ENCODE peak calls at places on chromosomes 6 and 20, in eight cellular contexts. One of them, this sample, is unnamed.

GRCh38 chr6:137472738-137473137 is 21.5 kb downstream of the OLIG3 start:
- DNase-seq in WTC11: no peak
- DNase-seq in astrocyte of the spinal cord: no peak
- DNase-seq in AG10803: no peak
- DNase-seq in CD8-positive, alpha-beta T cell: no peak
- DNase-seq in astrocyte of the cerebellum: no peak
- DNase-seq in fibroblast of mammary gland: no peak
- DNase-seq in dorsolateral prefrontal cortex: no peak
- DNase-seq in this sample: no peak

GRCh38 chr6:48476257-48476656 is 365.3 kb upstream of the PTCHD4 start:
- DNase-seq in WTC11: peak
- DNase-seq in astrocyte of the spinal cord: peak
- DNase-seq in AG10803: no peak
- DNase-seq in CD8-positive, alpha-beta T cell: no peak
- DNase-seq in astrocyte of the cerebellum: peak
- DNase-seq in fibroblast of mammary gland: peak
- DNase-seq in dorsolateral prefrontal cortex: no peak
- DNase-seq in this sample: no peak

GRCh38 chr6:82257088-82257774 is 9.7 kb upstream of the IBTK start:
- DNase-seq in WTC11: no peak
- DNase-seq in astrocyte of the spinal cord: no peak
- DNase-seq in AG10803: no peak
- DNase-seq in CD8-positive, alpha-beta T cell: no peak
- DNase-seq in astrocyte of the cerebellum: no peak
- DNase-seq in fibroblast of mammary gland: no peak
- DNase-seq in dorsolateral prefrontal cortex: no peak
- DNase-seq in this sample: no peak

GRCh38 chr6:160174681-160175080 is 53.1 kb downstream of the SLC22A1 start:
- DNase-seq in WTC11: no peak
- DNase-seq in astrocyte of the spinal cord: no peak
- DNase-seq in AG10803: no peak
- DNase-seq in CD8-positive, alpha-beta T cell: no peak
- DNase-seq in astrocyte of the cerebellum: no peak
- DNase-seq in fibroblast of mammary gland: no peak
- DNase-seq in dorsolateral prefrontal cortex: no peak
- DNase-seq in this sample: no peak

GRCh38 chr6:151494235-151494950 is 576 bp downstream of the CCDC170 start:
- DNase-seq in WTC11: peak
- DNase-seq in astrocyte of the spinal cord: peak
- DNase-seq in AG10803: peak
- DNase-seq in CD8-positive, alpha-beta T cell: no peak
- DNase-seq in astrocyte of the cerebellum: peak
- DNase-seq in fibroblast of mammary gland: peak
- DNase-seq in dorsolateral prefrontal cortex: peak
- DNase-seq in this sample: no peak

GRCh38 chr6:98382246-98382645 is 452.1 kb upstream of the POU3F2 start:
- DNase-seq in WTC11: no peak
- DNase-seq in astrocyte of the spinal cord: no peak
- DNase-seq in AG10803: no peak
- DNase-seq in CD8-positive, alpha-beta T cell: no peak
- DNase-seq in astrocyte of the cerebellum: no peak
- DNase-seq in fibroblast of mammary gland: no peak
- DNase-seq in dorsolateral prefrontal cortex: no peak
- DNase-seq in this sample: no peak

GRCh38 chr20:57714409-57715267 is 4.8 kb upstream of the PMEPA1 start:
- DNase-seq in WTC11: no peak
- DNase-seq in astrocyte of the spinal cord: peak
- DNase-seq in AG10803: peak
- DNase-seq in CD8-positive, alpha-beta T cell: no peak
- DNase-seq in astrocyte of the cerebellum: peak
- DNase-seq in fibroblast of mammary gland: peak
- DNase-seq in dorsolateral prefrontal cortex: no peak
- DNase-seq in this sample: peak

GRCh38 chr6:38567436-38567835 is 72.3 kb downstream of the BTBD9 start:
- DNase-seq in WTC11: no peak
- DNase-seq in astrocyte of the spinal cord: peak
- DNase-seq in AG10803: peak
- DNase-seq in CD8-positive, alpha-beta T cell: no peak
- DNase-seq in astrocyte of the cerebellum: peak
- DNase-seq in fibroblast of mammary gland: peak
- DNase-seq in dorsolateral prefrontal cortex: peak
- DNase-seq in this sample: peak

GRCh38 chr6:153790048-153790447 is 249.0 kb upstream of the OPRM1 start:
- DNase-seq in WTC11: peak
- DNase-seq in astrocyte of the spinal cord: peak
- DNase-seq in AG10803: peak
- DNase-seq in CD8-positive, alpha-beta T cell: no peak
- DNase-seq in astrocyte of the cerebellum: peak
- DNase-seq in fibroblast of mammary gland: peak
- DNase-seq in dorsolateral prefrontal cortex: no peak
- DNase-seq in this sample: no peak

GRCh38 chr20:50521221-50521642 is 11.0 kb downstream of the PTPN1 start:
- DNase-seq in WTC11: no peak
- DNase-seq in astrocyte of the spinal cord: no peak
- DNase-seq in AG10803: peak
- DNase-seq in CD8-positive, alpha-beta T cell: no peak
- DNase-seq in astrocyte of the cerebellum: no peak
- DNase-seq in fibroblast of mammary gland: no peak
- DNase-seq in dorsolateral prefrontal cortex: no peak
- DNase-seq in this sample: no peak

GRCh38 chr6:132937466-132937906 is 123.1 kb downstream of the RPS12 start:
- DNase-seq in WTC11: peak
- DNase-seq in astrocyte of the spinal cord: peak
- DNase-seq in AG10803: peak
- DNase-seq in CD8-positive, alpha-beta T cell: no peak
- DNase-seq in astrocyte of the cerebellum: no peak
- DNase-seq in fibroblast of mammary gland: peak
- DNase-seq in dorsolateral prefrontal cortex: no peak
- DNase-seq in this sample: no peak

GRCh38 chr20:32333181-32333987 is 24.7 kb upstream of the ASXL1 start:
- DNase-seq in WTC11: no peak
- DNase-seq in astrocyte of the spinal cord: no peak
- DNase-seq in AG10803: no peak
- DNase-seq in CD8-positive, alpha-beta T cell: no peak
- DNase-seq in astrocyte of the cerebellum: no peak
- DNase-seq in fibroblast of mammary gland: no peak
- DNase-seq in dorsolateral prefrontal cortex: no peak
- DNase-seq in this sample: no peak

GRCh38 chr20:57927376-57927775 is 217.6 kb upstream of the PMEPA1 start:
- DNase-seq in WTC11: no peak
- DNase-seq in astrocyte of the spinal cord: no peak
- DNase-seq in AG10803: no peak
- DNase-seq in CD8-positive, alpha-beta T cell: no peak
- DNase-seq in astrocyte of the cerebellum: no peak
- DNase-seq in fibroblast of mammary gland: no peak
- DNase-seq in dorsolateral prefrontal cortex: no peak
- DNase-seq in this sample: no peak

GRCh38 chr6:20038805-20039204 is 173.5 kb downstream of the MBOAT1 start:
- DNase-seq in WTC11: no peak
- DNase-seq in astrocyte of the spinal cord: no peak
- DNase-seq in AG10803: peak
- DNase-seq in CD8-positive, alpha-beta T cell: no peak
- DNase-seq in astrocyte of the cerebellum: no peak
- DNase-seq in fibroblast of mammary gland: peak
- DNase-seq in dorsolateral prefrontal cortex: no peak
- DNase-seq in this sample: peak

GRCh38 chr6:9412951-9413559 is 977.7 kb upstream of the SLC35B3 start:
- DNase-seq in WTC11: peak
- DNase-seq in astrocyte of the spinal cord: no peak
- DNase-seq in AG10803: peak
- DNase-seq in CD8-positive, alpha-beta T cell: no peak
- DNase-seq in astrocyte of the cerebellum: no peak
- DNase-seq in fibroblast of mammary gland: peak
- DNase-seq in dorsolateral prefrontal cortex: no peak
- DNase-seq in this sample: no peak

GRCh38 chr20:44748005-44748370 is 2.3 kb downstream of the KCNK15 start:
- DNase-seq in WTC11: no peak
- DNase-seq in astrocyte of the spinal cord: no peak
- DNase-seq in AG10803: no peak
- DNase-seq in CD8-positive, alpha-beta T cell: no peak
- DNase-seq in astrocyte of the cerebellum: no peak
- DNase-seq in fibroblast of mammary gland: peak
- DNase-seq in dorsolateral prefrontal cortex: no peak
- DNase-seq in this sample: no peak

GRCh38 chr20:44746367-44747165 is 901 bp downstream of the KCNK15 start:
- DNase-seq in WTC11: no peak
- DNase-seq in astrocyte of the spinal cord: no peak
- DNase-seq in AG10803: no peak
- DNase-seq in CD8-positive, alpha-beta T cell: no peak
- DNase-seq in astrocyte of the cerebellum: no peak
- DNase-seq in fibroblast of mammary gland: no peak
- DNase-seq in dorsolateral prefrontal cortex: no peak
- DNase-seq in this sample: no peak

GRCh38 chr20:44745122-44745521 is 543 bp upstream of the KCNK15 start:
- DNase-seq in WTC11: no peak
- DNase-seq in astrocyte of the spinal cord: no peak
- DNase-seq in AG10803: no peak
- DNase-seq in CD8-positive, alpha-beta T cell: no peak
- DNase-seq in astrocyte of the cerebellum: no peak
- DNase-seq in fibroblast of mammary gland: no peak
- DNase-seq in dorsolateral prefrontal cortex: no peak
- DNase-seq in this sample: no peak

GRCh38 chr20:44745560-44746366 is at the start of gene KCNK15:
- DNase-seq in WTC11: peak
- DNase-seq in astrocyte of the spinal cord: no peak
- DNase-seq in AG10803: no peak
- DNase-seq in CD8-positive, alpha-beta T cell: no peak
- DNase-seq in astrocyte of the cerebellum: no peak
- DNase-seq in fibroblast of mammary gland: no peak
- DNase-seq in dorsolateral prefrontal cortex: peak
- DNase-seq in this sample: no peak

DNA sequence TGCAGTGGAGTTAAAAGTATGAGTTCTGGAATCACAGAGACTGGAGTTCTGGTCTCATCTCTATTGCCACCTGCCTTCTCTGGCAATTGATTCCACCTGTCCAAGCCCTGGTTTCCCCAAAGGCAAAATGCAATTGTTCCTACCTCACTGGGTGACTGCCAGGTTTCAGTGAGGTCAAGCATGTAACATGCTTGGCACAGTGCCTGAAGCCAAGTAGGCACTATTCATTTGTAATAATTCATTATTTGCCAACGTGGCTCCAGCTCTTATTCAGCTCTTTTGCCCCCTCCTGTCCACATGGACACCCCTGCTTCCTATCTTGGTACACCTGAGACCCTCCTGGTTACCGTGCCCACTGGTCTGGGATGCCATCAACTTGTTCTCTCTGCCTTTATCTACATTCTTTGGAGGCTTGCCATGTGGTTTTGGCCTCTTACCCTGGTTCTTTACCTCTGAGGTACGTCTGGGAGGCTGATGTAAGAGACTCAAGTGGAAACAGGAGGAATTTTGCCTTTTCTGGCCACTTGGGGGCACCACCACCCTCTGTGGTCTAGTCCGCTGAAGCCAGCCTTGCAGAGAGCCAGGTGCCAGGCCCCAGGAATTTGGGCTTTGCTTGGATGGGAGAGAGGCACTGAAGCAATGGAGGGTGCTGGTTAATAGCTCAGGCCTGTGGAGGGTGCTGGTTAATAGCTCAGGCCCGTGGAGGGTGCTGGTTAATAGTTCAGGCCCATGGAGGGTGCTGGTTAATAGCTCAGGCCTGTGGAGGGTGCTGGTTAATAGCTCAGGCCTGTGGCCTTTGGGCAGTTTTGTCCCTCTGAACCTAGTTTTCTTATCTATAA is 1.7 kb downstream of the KCNK15 start:
- DNase-seq in WTC11: peak
- DNase-seq in astrocyte of the spinal cord: peak
- DNase-seq in AG10803: peak
- DNase-seq in CD8-positive, alpha-beta T cell: peak
- DNase-seq in astrocyte of the cerebellum: peak
- DNase-seq in fibroblast of mammary gland: peak
- DNase-seq in dorsolateral prefrontal cortex: peak
- DNase-seq in this sample: no peak
- TF ChIP-seq CTCF in WTC11: peak
- TF ChIP-seq CTCF in astrocyte of the spinal cord: peak
- TF ChIP-seq CTCF in AG10803: peak
- TF ChIP-seq CTCF in CD8-positive, alpha-beta T cell: peak
- TF ChIP-seq CTCF in astrocyte of the cerebellum: peak
- TF ChIP-seq CTCF in fibroblast of mammary gland: peak
- TF ChIP-seq CTCF in dorsolateral prefrontal cortex: peak
- TF ChIP-seq CTCF in this sample: peak

DNA sequence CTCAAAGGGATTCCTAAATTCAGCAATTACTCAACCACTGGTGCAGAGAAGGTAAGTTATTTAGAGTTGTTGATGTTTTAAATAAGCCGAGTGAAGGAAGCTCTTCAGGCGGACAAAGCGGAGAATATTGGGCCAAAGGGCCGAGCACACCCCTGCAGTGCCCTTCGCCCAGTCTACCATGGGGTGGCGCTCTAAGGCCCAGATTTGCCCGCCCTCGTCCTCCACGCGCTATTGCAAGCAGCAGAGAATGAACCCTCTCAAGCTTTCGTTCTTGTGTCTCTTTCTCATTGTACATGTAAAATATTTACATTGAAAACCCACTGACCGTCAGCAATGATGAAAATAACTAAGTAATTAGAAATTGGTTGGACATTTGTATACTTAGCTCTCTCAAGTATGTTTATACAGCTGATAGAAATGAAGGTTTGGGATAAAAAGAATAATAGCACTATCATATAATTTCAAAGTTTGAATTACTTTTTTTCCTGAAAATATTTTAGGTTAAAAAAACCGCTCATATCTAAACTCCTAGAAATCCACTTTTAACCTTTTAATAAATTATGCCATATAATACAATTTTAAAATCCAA is 195.0 kb upstream of the CEP162 start:
- DNase-seq in WTC11: peak
- DNase-seq in astrocyte of the spinal cord: peak
- DNase-seq in AG10803: no peak
- DNase-seq in CD8-positive, alpha-beta T cell: no peak
- DNase-seq in astrocyte of the cerebellum: peak
- DNase-seq in fibroblast of mammary gland: peak
- DNase-seq in dorsolateral prefrontal cortex: no peak
- DNase-seq in this sample: no peak
- TF ChIP-seq CTCF in WTC11: peak
- TF ChIP-seq CTCF in astrocyte of the spinal cord: peak
- TF ChIP-seq CTCF in AG10803: peak
- TF ChIP-seq CTCF in CD8-positive, alpha-beta T cell: no peak
- TF ChIP-seq CTCF in astrocyte of the cerebellum: peak
- TF ChIP-seq CTCF in fibroblast of mammary gland: peak
- TF ChIP-seq CTCF in dorsolateral prefrontal cortex: peak
- TF ChIP-seq CTCF in this sample: peak

GRCh38 chr6:50062051-50062450 is 12.3 kb upstream of the DEFB112 start:
- DNase-seq in WTC11: no peak
- DNase-seq in astrocyte of the spinal cord: no peak
- DNase-seq in AG10803: no peak
- DNase-seq in CD8-positive, alpha-beta T cell: no peak
- DNase-seq in astrocyte of the cerebellum: no peak
- DNase-seq in fibroblast of mammary gland: no peak
- DNase-seq in dorsolateral prefrontal cortex: no peak
- DNase-seq in this sample: no peak
- TF ChIP-seq CTCF in WTC11: peak
- TF ChIP-seq CTCF in astrocyte of the spinal cord: no peak
- TF ChIP-seq CTCF in AG10803: peak
- TF ChIP-seq CTCF in CD8-positive, alpha-beta T cell: no peak
- TF ChIP-seq CTCF in astrocyte of the cerebellum: no peak
- TF ChIP-seq CTCF in fibroblast of mammary gland: peak
- TF ChIP-seq CTCF in dorsolateral prefrontal cortex: no peak
- TF ChIP-seq CTCF in this sample: no peak

DNA sequence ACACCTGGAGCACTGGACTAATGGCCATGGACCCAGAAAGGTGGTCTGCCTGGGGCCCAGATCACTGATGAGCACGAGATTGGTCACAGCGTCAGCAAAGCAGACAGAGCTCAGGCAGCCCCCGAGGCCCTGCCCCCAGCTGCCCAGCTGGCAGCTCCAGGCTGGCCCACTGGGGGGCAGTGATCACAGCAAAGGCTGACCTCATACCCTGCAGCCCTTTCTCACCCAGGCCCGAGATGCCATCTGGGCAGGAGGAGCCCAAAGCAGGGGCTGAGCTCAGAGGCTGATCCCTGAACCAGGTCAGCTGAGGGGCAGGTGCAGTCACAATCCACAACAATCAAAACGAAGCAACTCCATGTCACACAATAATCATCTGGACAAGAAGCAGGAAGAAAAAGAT is 4.1 kb downstream of the MAP1LC3A start:
- DNase-seq in WTC11: peak
- DNase-seq in astrocyte of the spinal cord: no peak
- DNase-seq in AG10803: no peak
- DNase-seq in CD8-positive, alpha-beta T cell: no peak
- DNase-seq in astrocyte of the cerebellum: no peak
- DNase-seq in fibroblast of mammary gland: peak
- DNase-seq in dorsolateral prefrontal cortex: peak
- DNase-seq in this sample: no peak
- TF ChIP-seq CTCF in WTC11: no peak
- TF ChIP-seq CTCF in astrocyte of the spinal cord: peak
- TF ChIP-seq CTCF in AG10803: peak
- TF ChIP-seq CTCF in CD8-positive, alpha-beta T cell: no peak
- TF ChIP-seq CTCF in astrocyte of the cerebellum: peak
- TF ChIP-seq CTCF in fibroblast of mammary gland: peak
- TF ChIP-seq CTCF in dorsolateral prefrontal cortex: peak
- TF ChIP-seq CTCF in this sample: peak

This sample was measured in AG09319.